ENCODE peak calls at places on chromosomes 3 and 15, in nine cellular contexts. Y, J, O, N, E, T, H, B and I are unnamed samples.

GRCh38 chr3:172836390-172836997 is 86.0 kb downstream of the ECT2 start:
- DNase-seq in Y (no peak), J (peak; percentile 75), O (no peak), N (peak; percentile 4), E (peak; percentile 61), T (peak; percentile 54), H (peak; percentile 50), B (peak; percentile 82), I (peak; percentile 5)

GRCh38 chr3:99286266-99286845 is 352.0 kb upstream of the COL8A1 start:
- DNase-seq in Y (no peak), J (peak; percentile 43), O (no peak), N (no peak), E (peak; percentile 23), T (peak; percentile 22), H (no peak), B (no peak), I (no peak)

GRCh38 chr3:168094580-168094876 is 1.2 kb downstream of the GOLIM4 start:
- DNase-seq in Y (peak; percentile 39), J (no peak), O (peak; percentile 81), N (no peak), E (no peak), T (no peak), H (no peak), B (no peak), I (no peak)

GRCh38 chr3:49720383-49721164 is 1.1 kb upstream of the AMIGO3 start:
- DNase-seq in Y (no peak), J (no peak), O (peak; percentile 65), N (no peak), E (no peak), T (no peak), H (no peak), B (no peak), I (no peak)

GRCh38 chr3:173893066-173893465 is 495.5 kb downstream of the NLGN1 start:
- DNase-seq in Y (no peak), J (peak; percentile 50), O (no peak), N (no peak), E (peak; percentile 72), T (peak; percentile 0), H (no peak), B (no peak), I (no peak)

GRCh38 chr15:68154923-68155559 is 50.1 kb downstream of the CALML4 start:
- DNase-seq in Y (peak; percentile 37), J (peak; percentile 79), O (no peak), N (no peak), E (peak; percentile 76), T (peak; percentile 77), H (peak; percentile 72), B (peak; percentile 71), I (peak; percentile 24)

GRCh38 chr3:14862661-14863230 is 44.0 kb downstream of the FGD5 start:
- DNase-seq in Y (no peak), J (no peak), O (no peak), N (no peak), E (no peak), T (no peak), H (no peak), B (no peak), I (no peak)

GRCh38 chr15:56468271-56468912 is 3.5 kb upstream of the MNS1 start:
- DNase-seq in Y (no peak), J (peak; percentile 39), O (no peak), N (no peak), E (peak; percentile 42), T (peak; percentile 34), H (peak; percentile 20), B (no peak), I (peak; percentile 30)

GRCh38 chr3:150059241-150059640 is 88.5 kb upstream of the PFN2 start:
- DNase-seq in Y (no peak), J (no peak), O (no peak), N (no peak), E (peak; percentile 24), T (no peak), H (no peak), B (no peak), I (no peak)

GRCh38 chr15:87547470-87548181 is 708.9 kb downstream of the NTRK3 start:
- DNase-seq in Y (no peak), J (peak; percentile 46), O (no peak), N (no peak), E (no peak), T (no peak), H (no peak), B (no peak), I (no peak)

GRCh38 chr3:106877632-106878031 is 499.6 kb upstream of the CCDC54 start:
- DNase-seq in Y (no peak), J (no peak), O (no peak), N (no peak), E (peak; percentile 2), T (no peak), H (no peak), B (no peak), I (no peak)

GRCh38 chr3:158775801-158776399 is 26.0 kb upstream of the MFSD1 start:
- DNase-seq in Y (no peak), J (peak; percentile 18), O (no peak), N (no peak), E (no peak), T (no peak), H (no peak), B (no peak), I (no peak)

GRCh38 chr3:122890077-122890484 is 95.2 kb downstream of the SLC49A4 start:
- DNase-seq in Y (no peak), J (peak; percentile 70), O (no peak), N (peak; percentile 3), E (peak; percentile 85), T (peak; percentile 7), H (peak; percentile 13), B (peak; percentile 79), I (no peak)

GRCh38 chr3:46214751-46215352 is 6.7 kb upstream of the CCR1 start:
- DNase-seq in Y (peak; percentile 44), J (no peak), O (no peak), N (no peak), E (no peak), T (no peak), H (peak; percentile 16), B (no peak), I (no peak)

GRCh38 chr3:120025520-120025919 is 68.7 kb downstream of the GSK3B start:
- DNase-seq in Y (no peak), J (peak; percentile 19), O (no peak), N (no peak), E (peak; percentile 25), T (no peak), H (no peak), B (no peak), I (no peak)

GRCh38 chr3:197519801-197520211 is 36.0 kb downstream of the BDH1 start:
- DNase-seq in Y (no peak), J (no peak), O (no peak), N (no peak), E (no peak), T (no peak), H (no peak), B (no peak), I (no peak)
- TF ChIP-seq CTCF in Y (no peak), J (no peak), O (no peak), N (peak; percentile 4), E (no peak), T (no peak), H (no peak), B (no peak), I (no peak)

DNA sequence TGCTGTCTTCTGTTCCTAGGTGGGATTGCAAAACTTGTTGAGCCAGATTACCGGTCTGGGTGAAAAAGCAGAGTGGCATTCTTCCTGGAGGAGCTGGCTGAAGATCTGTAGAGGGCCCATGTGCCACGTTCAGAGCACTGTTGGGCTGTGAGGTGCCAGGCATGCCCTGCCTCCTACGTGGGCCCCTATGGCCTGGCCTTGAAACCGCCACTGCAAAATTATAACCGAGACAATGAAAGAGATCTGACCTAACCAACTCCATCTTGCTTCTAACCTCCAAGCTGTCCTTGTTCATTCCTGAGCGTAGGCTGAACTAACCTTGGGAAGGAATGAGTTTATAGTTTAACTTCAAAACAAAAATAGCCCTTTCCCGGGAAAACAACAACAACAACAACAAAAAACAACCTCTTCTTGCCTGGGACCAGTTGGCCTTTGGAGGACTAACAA is 1.4 kb upstream of the ACAD9 start:
- DNase-seq in Y (no peak), J (no peak), O (no peak), N (no peak), E (no peak), T (no peak), H (no peak), B (no peak), I (no peak)
- H3K4me3 ChIP-seq in Y (peak overlapping the region; percentile 79), J (peak overlapping the region; percentile 94), O (peak overlapping the region; percentile 95), N (peak overlapping the region; percentile 89), E (peak overlapping the region; percentile 94), T (peak overlapping the region; percentile 80), H (peak overlapping the region; percentile 90), B (peak overlapping the region; percentile 64), I (peak overlapping the region; percentile 84)

GRCh38 chr15:52735231-52736089 is 54.7 kb downstream of the ONECUT1 start:
- DNase-seq in Y (peak; percentile 63), J (peak; percentile 90), O (no peak), N (peak; percentile 5), E (peak; percentile 81), T (peak; percentile 79), H (peak; percentile 86), B (peak; percentile 95), I (peak; percentile 63)
- TF ChIP-seq CTCF in Y (no peak), J (peak; percentile 63), O (peak; percentile 61), N (peak; percentile 48), E (peak; percentile 71), T (peak; percentile 68), H (peak; percentile 98), B (peak; percentile 76), I (peak; percentile 50)

GRCh38 chr15:32887090-32887489 is 169.3 kb downstream of the GREM1 start:
- DNase-seq in Y (no peak), J (no peak), O (no peak), N (no peak), E (no peak), T (peak; percentile 52), H (no peak), B (no peak), I (no peak)

GRCh38 chr15:32889189-32889588 is 171.4 kb downstream of the GREM1 start:
- DNase-seq in Y (no peak), J (no peak), O (no peak), N (no peak), E (no peak), T (no peak), H (no peak), B (no peak), I (no peak)

GRCh38 chr15:32885711-32886110 is 167.9 kb downstream of the GREM1 start:
- DNase-seq in Y (no peak), J (no peak), O (no peak), N (no peak), E (no peak), T (peak; percentile 60), H (no peak), B (no peak), I (no peak)

GRCh38 chr15:32886441-32886840 is 168.6 kb downstream of the GREM1 start:
- DNase-seq in Y (no peak), J (no peak), O (no peak), N (no peak), E (no peak), T (no peak), H (no peak), B (no peak), I (no peak)

DNA sequence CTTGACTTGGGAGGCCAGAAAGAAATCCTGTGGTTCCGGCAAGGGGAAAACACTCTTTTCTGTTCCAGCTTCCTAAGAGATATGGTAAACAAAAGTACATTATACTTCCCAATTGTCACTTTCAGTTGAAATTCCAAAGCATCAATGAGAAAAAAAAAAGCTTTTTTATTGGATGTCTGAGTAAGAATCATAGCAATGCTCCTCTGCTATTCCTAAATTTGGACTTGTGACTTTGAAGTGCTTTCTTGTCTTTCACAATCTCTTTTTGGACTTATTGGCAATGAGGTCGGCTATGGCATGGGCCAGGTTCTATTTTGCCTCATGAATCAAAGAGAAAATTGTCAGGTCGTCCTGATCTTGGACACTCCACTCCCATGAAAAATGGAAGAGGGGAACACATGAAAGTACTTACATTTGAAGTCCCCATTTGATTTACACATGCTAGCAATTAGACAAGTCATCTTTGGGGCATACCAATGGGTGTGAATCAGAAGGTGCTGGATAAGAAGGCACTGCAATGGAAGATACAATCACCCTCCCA is 170.5 kb downstream of the GREM1 start:
- DNase-seq in Y (no peak), J (no peak), O (no peak), N (no peak), E (peak; percentile 59), T (no peak), H (no peak), B (no peak), I (no peak)
- H3K4me3 ChIP-seq in Y (no peak overlapping the region), J (no peak overlapping the region), O (no peak overlapping the region), N (no peak overlapping the region), E (no peak overlapping the region), T (no peak overlapping the region), H (no peak overlapping the region), B (no peak overlapping the region), I (no peak overlapping the region)